ENCODE peak calls at places on chromosomes 12 and 14, in seven cellular contexts. L is A549, T is IMR-90, Q is H1, H is HCT116, R is HepG2, W is GM12878. A is an unnamed sample.
A peak's percentile ranks its signal among the peaks of the same experiment; 100 is the strongest.

GRCh38 chr14:55654233-55654632 is 74.2 kb downstream of the KTN1 start:
- DNase-seq in W (no peak), L (no peak), Q (no peak), R (no peak), T (no peak), H (no peak), A (no peak)

GRCh38 chr14:88592016-88592415 is 29.2 kb downstream of the ZC3H14 start:
- DNase-seq in Q (no peak), W (no peak), H (no peak), R (no peak), T (peak; percentile 64), L (no peak), A (no peak)

GRCh38 chr12:70648831-70649230 is 11.6 kb upstream of the PTPRB start:
- DNase-seq in H (no peak), Q (no peak), W (no peak), R (no peak), T (peak; percentile 84), L (no peak), A (no peak)

GRCh38 chr14:68977741-68978549 is 1.2 kb downstream of the ACTN1 start:
- DNase-seq in L (peak; percentile 78), W (no peak), Q (peak; percentile 76), H (no peak), R (no peak), T (peak; percentile 95), A (peak; percentile 59)

GRCh38 chr12:108633534-108634224 is at the start of gene SELPLG:
- DNase-seq in L (no peak), H (no peak), W (peak; percentile 99), Q (no peak), T (no peak), R (no peak), A (peak; percentile 50)

GRCh38 chr12:65902504-65902903 is 78.2 kb downstream of the HMGA2 start:
- DNase-seq in R (no peak), L (no peak), T (peak; percentile 77), Q (no peak), H (no peak), W (no peak), A (no peak)

GRCh38 chr12:321606-322326 is 59.1 kb upstream of the SLC6A13 start:
- DNase-seq in L (peak; percentile 45), T (no peak), Q (no peak), H (peak; percentile 3), W (no peak), R (peak; percentile 30), A (no peak)

GRCh38 chr12:38508246-38508645 is 191.7 kb downstream of the ALG10B start:
- DNase-seq in L (no peak), W (no peak), T (no peak), Q (no peak), R (no peak), H (no peak), A (no peak)

GRCh38 chr12:108214486-108214885 is 85.4 kb downstream of the WSCD2 start:
- DNase-seq in W (no peak), T (peak; percentile 7), H (no peak), L (no peak), R (peak; percentile 3), Q (peak; percentile 83), A (peak; percentile 60)

GRCh38 chr14:105060751-105061427 is 4.3 kb downstream of the GPR132 start:
- DNase-seq in L (no peak), R (no peak), Q (no peak), T (no peak), W (no peak), H (no peak), A (no peak)

GRCh38 chr12:14410841-14411569 is 45.5 kb downstream of the ATF7IP start:
- DNase-seq in W (no peak), Q (no peak), T (no peak), L (no peak), H (no peak), R (no peak), A (no peak)

GRCh38 chr12:53159195-53159834 is 21.2 kb upstream of the ZNF740 start:
- DNase-seq in H (peak; percentile 72), R (peak; percentile 77), W (peak; percentile 72), L (peak; percentile 89), Q (peak; percentile 97), T (peak; percentile 74), A (peak; percentile 93)

GRCh38 chr14:52351561-52352491 is 37.7 kb downstream of the PTGER2 start:
- DNase-seq in Q (no peak), T (peak; percentile 41), W (peak; percentile 19), H (no peak), R (no peak), L (peak; percentile 75), A (no peak)
- TF ChIP-seq CEBPB in Q (no peak), T (no peak), W (no peak), H (no peak), R (no peak), L (peak; percentile 75), A (no peak)

GRCh38 chr12:76927170-76927784 is 48.5 kb upstream of the CSRP2 start:
- DNase-seq in L (peak; percentile 46), T (peak; percentile 57), H (peak; percentile 27), Q (peak; percentile 88), R (peak; percentile 25), W (no peak), A (peak; percentile 69)
- TF ChIP-seq CTCF in L (peak; percentile 33), T (peak; percentile 64), H (peak; percentile 76), Q (peak; percentile 54), R (peak; percentile 52), W (peak; percentile 51), A (peak; percentile 65)

GRCh38 chr12:40099423-40099853 is 6.4 kb downstream of the SLC2A13 start:
- DNase-seq in R (peak; percentile 10), W (no peak), L (peak; percentile 70), Q (no peak), H (no peak), T (no peak), A (peak; percentile 66)
- TF ChIP-seq CEBPB in R (no peak), W (no peak), L (no peak), Q (no peak), H (no peak), T (no peak), A (peak; percentile 31)

DNA sequence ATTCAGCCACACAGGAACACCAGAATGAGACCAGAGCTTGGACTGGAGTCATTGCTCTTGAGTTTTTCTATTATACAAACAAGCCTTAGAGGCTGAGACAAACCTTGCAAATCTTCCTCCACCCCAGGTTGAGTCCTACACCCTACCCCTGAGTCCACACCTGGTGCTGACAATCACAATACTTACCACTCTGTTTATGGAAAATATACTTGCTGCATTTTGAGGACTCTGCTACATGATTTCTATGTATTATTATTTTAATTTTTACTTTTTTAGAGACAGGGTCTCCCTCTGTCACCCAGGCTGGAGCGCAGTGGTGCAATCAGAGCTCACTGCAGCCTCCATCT is 101.4 kb downstream of the EGLN3 start:
- DNase-seq in L (no peak), R (no peak), H (no peak), Q (no peak), T (no peak), W (no peak), A (no peak)
- TF ChIP-seq CTCF in L (no peak), R (no peak), H (no peak), Q (no peak), T (no peak), W (no peak), A (no peak)

A was measured in K562.